ENCODE peak calls at places on chromosomes 11 and 22, in five cellular contexts. Y is cardiac fibroblast, W is lung, H is foreskin fibroblast, X is lower leg skin. M is an unnamed sample.

GRCh38 chr11:61616443-61616842 is 35.6 kb upstream of the SYT7 start:
- DNase-seq in Y (peak; percentile 75), W (no peak), H (peak; percentile 68), X (no peak), M (no peak)

GRCh38 chr11:111324277-111324720 is 26.0 kb downstream of the POU2AF3 start:
- DNase-seq in Y (peak; percentile 31), W (no peak), H (no peak), X (no peak), M (no peak)

GRCh38 chr22:45602824-45603301 is 68.8 kb upstream of the ATXN10 start:
- DNase-seq in Y (peak; percentile 53), W (no peak), H (peak; percentile 79), X (no peak), M (peak; percentile 91)

GRCh38 chr11:65426839-65427690 is 4.5 kb downstream of the NEAT1 start:
- DNase-seq in Y (peak; percentile 83), W (peak; percentile 36), H (peak; percentile 64), X (peak; percentile 86), M (peak; percentile 78)

GRCh38 chr11:110478410-110478809 is 48.7 kb downstream of the FDX1 start:
- DNase-seq in Y (no peak), W (no peak), H (no peak), X (no peak), M (peak; percentile 70)

GRCh38 chr11:67664213-67664585 is 10.2 kb downstream of the ALDH3B2 start:
- DNase-seq in Y (no peak), W (no peak), H (no peak), X (no peak), M (no peak)

GRCh38 chr22:39091136-39092081 is 5.6 kb upstream of the APOBEC3H start:
- DNase-seq in Y (no peak), W (no peak), H (no peak), X (no peak), M (no peak)

GRCh38 chr11:88886796-88887195 is 179.0 kb downstream of the GRM5 start:
- DNase-seq in Y (peak; percentile 60), W (no peak), H (peak; percentile 34), X (no peak), M (peak; percentile 96)

GRCh38 chr22:16824718-16825687 is at the start of gene XKR3:
- DNase-seq in Y (peak; percentile 36), W (no peak), H (no peak), X (no peak), M (peak; percentile 73)

GRCh38 chr11:42951266-42951665 is 360.5 kb upstream of the API5 start:
- DNase-seq in Y (peak; percentile 1), W (no peak), H (no peak), X (no peak), M (no peak)

GRCh38 chr11:59271247-59271755 is 58.6 kb upstream of the MPEG1 start:
- DNase-seq in Y (no peak), W (no peak), H (no peak), X (no peak), M (peak; percentile 73)

GRCh38 chr11:72363112-72363511 is 71.2 kb downstream of the CLPB start:
- DNase-seq in Y (peak; percentile 6), W (no peak), H (no peak), X (no peak), M (no peak)

GRCh38 chr11:25758145-25758661 is 573.7 kb upstream of the ANO3 start:
- DNase-seq in Y (no peak), W (no peak), H (no peak), X (no peak), M (no peak)

GRCh38 chr11:12182650-12183511 is 72.5 kb downstream of the MICAL2 start:
- DNase-seq in Y (peak; percentile 99), W (peak; percentile 61), H (peak; percentile 98), X (peak; percentile 81), M (no peak)

GRCh38 chr22:36221799-36222751 is 17.3 kb downstream of the APOL2 start:
- DNase-seq in Y (peak; percentile 52), W (peak; percentile 67), H (no peak), X (peak; percentile 88), M (peak; percentile 70)

GRCh38 chr11:119337581-119338317 is 2.9 kb downstream of the C1QTNF5 start:
- DNase-seq in Y (peak; percentile 21), W (no peak), H (peak; percentile 61), X (no peak), M (no peak)

GRCh38 chr11:1780700-1781592 is 17.2 kb upstream of the CTSD start:
- DNase-seq in Y (no peak), W (no peak), H (no peak), X (peak; percentile 87), M (no peak)

GRCh38 chr11:17154409-17155159 is 53.2 kb downstream of the PIK3C2A start:
- DNase-seq in Y (no peak), W (no peak), H (no peak), X (no peak), M (no peak)

GRCh38 chr11:14015711-14016110 is 53.2 kb downstream of the SPON1 start:
- DNase-seq in Y (peak; percentile 48), W (no peak), H (peak; percentile 56), X (no peak), M (no peak)

GRCh38 chr11:12164061-12165014 is 53.9 kb downstream of the MICAL2 start:
- DNase-seq in Y (peak; percentile 88), W (no peak), H (peak; percentile 83), X (peak; percentile 63), M (no peak)

GRCh38 chr22:50399751-50400331 is 56.7 kb downstream of the PPP6R2 start:
- DNase-seq in Y (peak; percentile 22), W (peak; percentile 42), H (peak; percentile 6), X (no peak), M (peak; percentile 48)

GRCh38 chr11:73152086-73152853 is 10.2 kb upstream of the FCHSD2 start:
- DNase-seq in Y (no peak), W (no peak), H (no peak), X (peak; percentile 37), M (peak; percentile 75)

GRCh38 chr11:34427171-34427805 is 11.4 kb upstream of the CAT start:
- DNase-seq in Y (peak; percentile 91), W (peak; percentile 51), H (peak; percentile 85), X (no peak), M (no peak)

GRCh38 chr11:83007909-83008580 is 63.7 kb downstream of the RAB30 start:
- DNase-seq in Y (no peak), W (peak; percentile 38), H (no peak), X (no peak), M (peak; percentile 85)

GRCh38 chr11:31487848-31488247 is 21.6 kb downstream of the IMMP1L start:
- DNase-seq in Y (peak; percentile 83), W (no peak), H (peak; percentile 34), X (no peak), M (peak; percentile 84)

GRCh38 chr22:33028191-33028700 is 29.9 kb downstream of the SYN3 start:
- DNase-seq in Y (no peak), W (no peak), H (no peak), X (peak; percentile 5), M (no peak)

GRCh38 chr22:38754247-38755154 is 1.3 kb downstream of the SUN2 start:
- DNase-seq in Y (peak; percentile 56), W (peak; percentile 76), H (peak; percentile 45), X (peak; percentile 94), M (peak; percentile 65)

GRCh38 chr11:60265373-60266214 is 14.9 kb upstream of the MS4A4A start:
- DNase-seq in Y (peak; percentile 51), W (no peak), H (peak; percentile 2), X (no peak), M (peak; percentile 85)

GRCh38 chr11:104691129-104691528 is 207.1 kb downstream of the CASP12 start:
- DNase-seq in Y (peak; percentile 13), W (no peak), H (no peak), X (no peak), M (no peak)

GRCh38 chr11:109041876-109042275 is 377.0 kb downstream of the DDX10 start:
- DNase-seq in Y (no peak), W (no peak), H (no peak), X (no peak), M (no peak)

GRCh38 chr11:17608830-17609229 is 61.8 kb downstream of the OTOG start:
- DNase-seq in Y (no peak), W (peak; percentile 11), H (no peak), X (peak; percentile 65), M (no peak)

DNA sequence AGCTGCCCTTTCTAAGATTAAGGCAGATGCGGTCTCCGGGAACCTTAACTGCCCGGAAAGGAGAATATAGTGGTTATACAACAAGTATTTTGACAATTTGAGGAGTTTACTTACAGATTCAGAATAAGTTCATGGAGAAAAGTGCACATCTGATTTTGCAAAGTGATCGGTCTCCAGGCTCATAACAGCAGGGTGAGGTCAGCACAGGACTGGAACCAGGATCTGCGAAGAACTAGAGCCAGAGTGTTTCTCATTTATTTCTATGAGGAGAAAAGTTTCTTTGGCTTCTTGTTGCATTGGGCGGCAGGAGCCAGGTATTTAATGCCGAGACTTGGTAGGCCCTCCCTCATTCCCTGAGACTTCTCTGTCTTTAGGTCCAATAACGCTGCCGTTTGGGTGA is 3.7 kb downstream of the ADAMTS15 start:
- DNase-seq in Y (no peak), W (no peak), H (no peak), X (no peak), M (no peak)
- H3K4me3 ChIP-seq in Y (peak overlapping the region; percentile 5), W (no peak overlapping the region), H (no peak overlapping the region), X (no peak overlapping the region), M (no peak overlapping the region)

GRCh38 chr11:47426062-47426956 is at the start of gene PSMC3:
- DNase-seq in Y (peak; percentile 97), W (peak; percentile 98), H (peak; percentile 94), X (peak; percentile 100), M (peak; percentile 99)
- H3K4me3 ChIP-seq in Y (peak within 1 kb of the TSS; percentile 92), W (peak within 1 kb of the TSS; percentile 99), H (peak within 1 kb of the TSS; percentile 68), X (peak within 1 kb of the TSS; percentile 82), M (peak within 1 kb of the TSS; percentile 92)

DNA sequence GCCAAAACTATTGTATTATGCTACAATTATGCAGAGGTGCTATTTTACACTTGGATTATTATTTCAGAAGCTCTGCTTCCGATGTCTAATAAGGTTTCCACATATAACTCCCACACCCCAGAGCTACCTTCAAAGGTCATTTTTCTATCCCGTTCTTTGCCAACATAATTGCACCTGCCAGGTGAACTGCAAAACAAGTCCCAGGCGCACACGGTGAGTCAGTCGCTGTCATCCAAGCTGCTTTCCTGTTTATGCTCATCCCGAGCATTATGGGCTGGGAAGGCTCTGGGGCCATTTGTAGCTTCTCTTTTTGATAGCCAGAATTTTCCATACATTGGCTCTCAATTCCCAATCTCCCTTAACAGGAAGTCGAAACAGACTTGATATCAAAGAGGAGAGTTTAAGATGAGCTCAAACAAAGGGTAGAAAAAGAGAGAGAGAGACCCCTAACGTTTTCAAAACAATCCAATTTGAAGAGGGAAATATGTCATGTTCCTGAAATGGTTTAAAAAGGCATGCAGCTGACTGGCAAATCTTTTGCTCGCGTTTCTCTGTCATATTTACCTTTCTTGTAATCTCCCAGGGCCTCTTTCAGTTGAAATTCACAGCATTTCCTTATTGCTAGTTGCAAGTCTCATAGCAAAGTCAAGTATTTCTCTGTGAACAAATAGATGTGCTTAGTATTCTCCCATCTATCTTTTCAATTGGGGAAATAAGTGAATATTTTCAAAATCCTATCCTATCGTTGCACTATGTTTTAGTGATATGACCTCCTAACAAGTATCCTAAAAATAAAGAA is 815.9 kb downstream of the KCNA4 start:
- DNase-seq in Y (no peak), W (no peak), H (no peak), X (no peak), M (no peak)
- H3K4me3 ChIP-seq in Y (no peak overlapping the region), W (no peak overlapping the region), H (no peak overlapping the region), X (no peak overlapping the region), M (no peak overlapping the region)

GRCh38 chr11:9789919-9790318 is 126.0 kb downstream of the SWAP70 start:
- DNase-seq in Y (no peak), W (no peak), H (no peak), X (no peak), M (no peak)
- H3K4me3 ChIP-seq in Y (no peak overlapping the region), W (no peak overlapping the region), H (no peak overlapping the region), X (no peak overlapping the region), M (no peak overlapping the region)

GRCh38 chr11:3878036-3878584 is 22.6 kb downstream of the STIM1 start:
- DNase-seq in Y (no peak), W (no peak), H (no peak), X (no peak), M (no peak)
- H3K4me3 ChIP-seq in Y (no peak overlapping the region), W (no peak overlapping the region), H (no peak overlapping the region), X (no peak overlapping the region), M (no peak overlapping the region)

M was measured in Karpas-422.